ENCODE peak calls at places on chromosomes 4 and X, in five cellular contexts. One of them, this sample, is unnamed.

GRCh38 chrX:107154787-107155620 is 36.4 kb upstream of the RBM41 start:
- DNase-seq in NCI-H2081: no peak
- DNase-seq in transverse colon: no peak
- DNase-seq in dermis blood vessel endothelial cell: no peak
- DNase-seq in GM19239: no peak
- DNase-seq in this sample: no peak

GRCh38 chrX:14095702-14096101 is 66.0 kb upstream of the GEMIN8 start:
- DNase-seq in dermis blood vessel endothelial cell: peak; percentile 73
- DNase-seq in GM19239: peak; percentile 3
- DNase-seq in transverse colon: peak; percentile 9
- DNase-seq in NCI-H2081: no peak
- DNase-seq in this sample: peak; percentile 26

GRCh38 chr4:127967141-127967775 is 2.1 kb downstream of the ABHD18 start:
- DNase-seq in GM19239: no peak
- DNase-seq in dermis blood vessel endothelial cell: no peak
- DNase-seq in transverse colon: no peak
- DNase-seq in NCI-H2081: no peak
- DNase-seq in this sample: no peak

GRCh38 chr4:2934077-2934812 is 29.0 kb downstream of the NOP14 start:
- DNase-seq in dermis blood vessel endothelial cell: peak; percentile 39
- DNase-seq in GM19239: no peak
- DNase-seq in NCI-H2081: no peak
- DNase-seq in transverse colon: peak; percentile 69
- DNase-seq in this sample: no peak

GRCh38 chrX:38376747-38377146 is 24.3 kb downstream of the OTC start:
- DNase-seq in NCI-H2081: no peak
- DNase-seq in transverse colon: no peak
- DNase-seq in dermis blood vessel endothelial cell: no peak
- DNase-seq in GM19239: no peak
- DNase-seq in this sample: no peak

GRCh38 chr4:96472103-96472867 is 632.4 kb downstream of the PDHA2 start:
- DNase-seq in NCI-H2081: no peak
- DNase-seq in dermis blood vessel endothelial cell: no peak
- DNase-seq in transverse colon: no peak
- DNase-seq in GM19239: no peak
- DNase-seq in this sample: peak; percentile 15

GRCh38 chrX:12949927-12950656 is 24.8 kb upstream of the TMSB4X start:
- DNase-seq in NCI-H2081: no peak
- DNase-seq in GM19239: no peak
- DNase-seq in dermis blood vessel endothelial cell: peak; percentile 91
- DNase-seq in transverse colon: peak; percentile 89
- DNase-seq in this sample: peak; percentile 78

GRCh38 chrX:113260474-113260873 is 419.8 kb upstream of the AMOT start:
- DNase-seq in NCI-H2081: no peak
- DNase-seq in GM19239: no peak
- DNase-seq in transverse colon: no peak
- DNase-seq in dermis blood vessel endothelial cell: peak; percentile 6
- DNase-seq in this sample: peak; percentile 2

GRCh38 chrX:144627947-144628346 is 619.4 kb upstream of the SPANXN1 start:
- DNase-seq in NCI-H2081: no peak
- DNase-seq in transverse colon: no peak
- DNase-seq in dermis blood vessel endothelial cell: no peak
- DNase-seq in GM19239: no peak
- DNase-seq in this sample: no peak

This sample was measured in NCI-H460.